ENCODE peak calls at places on chromosomes 6 and 20, in eight cellular contexts. N is esophagus squamous epithelium, Y is A549, B is heart left ventricle, U is NB4, P is adrenal gland, F is uterus, R is GM12891. Z is an unnamed sample.

GRCh38 chr6:17585766-17586502 is 14.2 kb upstream of the FAM8A1 start:
- DNase-seq in U (peak; percentile 38), B (no peak), N (no peak), P (no peak), Y (peak; percentile 72), F (no peak), R (no peak), Z (no peak)

GRCh38 chr6:86969573-86969972 is 32.2 kb downstream of the HTR1E start:
- DNase-seq in Y (peak; percentile 8), U (no peak), N (no peak), B (no peak), P (no peak), R (no peak), F (no peak), Z (no peak)

GRCh38 chr6:55617272-55617671 is 38.3 kb upstream of the HMGCLL1 start:
- DNase-seq in F (no peak), R (no peak), P (no peak), U (peak; percentile 51), Y (peak; percentile 32), N (no peak), B (no peak), Z (peak; percentile 2)

GRCh38 chr6:135306740-135307420 is 125.8 kb downstream of the MYB start:
- DNase-seq in Y (no peak), N (no peak), U (peak; percentile 96), B (no peak), R (no peak), F (no peak), P (no peak), Z (no peak)

GRCh38 chr6:44674226-44675155 is 287.0 kb downstream of the CDC5L start:
- DNase-seq in Y (no peak), R (no peak), U (no peak), F (no peak), B (no peak), N (no peak), P (no peak), Z (no peak)

GRCh38 chr20:32599783-32600340 is 14.7 kb upstream of the NOL4L start:
- DNase-seq in N (no peak), B (no peak), P (peak; percentile 36), F (no peak), U (no peak), Y (no peak), R (no peak), Z (no peak)

GRCh38 chr6:21666788-21667681 is 73.5 kb downstream of the SOX4 start:
- DNase-seq in U (no peak), Y (no peak), R (no peak), B (peak; percentile 26), P (no peak), F (peak; percentile 26), N (no peak), Z (no peak)

GRCh38 chr6:47161176-47161687 is 119.1 kb upstream of the ADGRF1 start:
- DNase-seq in P (no peak), Y (peak; percentile 60), R (no peak), U (peak; percentile 83), B (no peak), N (no peak), F (no peak), Z (peak; percentile 51)

GRCh38 chr6:699319-699718 is 6.4 kb upstream of the EXOC2 start:
- DNase-seq in N (no peak), B (no peak), U (no peak), F (no peak), P (no peak), Y (no peak), R (no peak), Z (no peak)

DNA sequence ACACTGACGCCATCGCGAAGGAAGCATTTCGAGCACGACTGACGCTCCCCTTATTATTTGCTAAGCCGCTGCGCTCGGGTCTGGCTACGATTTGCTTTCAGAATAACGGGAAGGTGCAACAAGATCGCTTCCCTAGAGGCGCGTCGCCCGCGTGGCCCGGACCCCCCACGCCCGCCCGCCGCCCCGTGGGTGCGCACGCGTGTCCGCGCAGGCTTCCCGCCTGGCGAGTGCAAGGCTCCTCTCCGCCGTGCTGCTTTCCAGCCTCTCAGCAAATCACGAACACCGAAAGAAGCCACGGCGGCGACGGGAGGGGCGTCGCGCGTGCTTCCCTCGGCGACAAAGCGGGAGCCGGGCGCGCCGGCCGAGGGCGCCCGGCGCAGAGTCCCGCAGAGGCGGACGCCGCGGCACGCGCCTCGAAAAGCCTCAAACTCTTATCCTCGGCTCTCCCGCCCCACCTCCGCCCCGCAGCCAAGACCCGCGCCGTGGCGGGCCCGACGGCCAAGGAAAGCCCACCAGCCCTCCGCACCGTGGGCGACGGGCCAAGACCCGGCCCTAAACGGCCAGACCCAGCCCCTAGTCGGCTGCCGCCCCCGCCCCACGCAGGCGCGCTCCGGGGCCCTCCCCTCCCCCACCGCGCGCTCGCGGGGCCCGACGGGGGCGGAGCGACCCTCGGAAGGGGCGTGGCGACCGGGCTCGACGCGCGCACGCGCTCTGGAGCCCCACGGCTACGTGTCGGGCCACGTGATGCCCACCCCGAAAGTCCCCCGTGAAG is 987 bp upstream of the QKI start:
- DNase-seq in F (peak; percentile 92), P (peak; percentile 92), Y (peak; percentile 87), R (peak; percentile 89), N (peak; percentile 24), U (peak; percentile 89), B (peak; percentile 94), Z (no peak)
- TF ChIP-seq POLR2A in F (peak; percentile 88), P (peak; percentile 83), Y (peak; percentile 46), R (peak; percentile 18), N (peak; percentile 89), U (peak; percentile 80), B (no peak), Z (peak; percentile 4)

DNA sequence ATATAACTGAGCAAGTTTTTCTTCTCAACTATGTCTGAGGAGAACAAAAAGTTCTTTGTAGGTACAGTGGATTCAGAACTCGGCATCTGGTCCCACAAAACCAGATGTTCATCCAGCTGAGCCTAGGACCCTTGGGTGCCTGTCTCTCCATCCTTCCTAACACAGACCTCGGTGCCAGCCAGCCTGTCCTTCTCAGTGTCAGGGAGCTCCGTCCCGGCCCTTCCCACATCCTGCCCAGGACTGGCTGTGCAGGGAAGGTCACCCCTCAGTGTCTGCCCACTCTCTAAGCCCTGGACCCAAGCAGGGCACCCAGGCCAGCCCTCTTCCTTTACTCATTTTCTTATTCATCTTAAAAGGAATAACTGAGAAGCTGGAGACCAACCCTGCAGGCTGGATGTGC is 32.0 kb upstream of the AGPAT4 start:
- DNase-seq in F (no peak), P (no peak), Y (no peak), U (no peak), B (no peak), R (no peak), N (no peak), Z (no peak)
- TF ChIP-seq POLR2A in F (no peak), P (no peak), Y (no peak), U (no peak), B (no peak), R (no peak), N (no peak), Z (no peak)

GRCh38 chr6:81853975-81854374 is 101.5 kb upstream of the TENT5A start:
- DNase-seq in R (no peak), F (no peak), B (no peak), N (no peak), U (no peak), Y (no peak), P (no peak), Z (no peak)
- TF ChIP-seq POLR2A in R (no peak), F (no peak), B (no peak), N (no peak), U (no peak), Y (no peak), P (no peak), Z (no peak)

GRCh38 chr20:57389695-57390603 is 1.2 kb upstream of the RBM38 start:
- DNase-seq in P (peak; percentile 22), R (no peak), U (peak; percentile 40), Y (no peak), F (peak; percentile 23), B (peak; percentile 43), N (no peak), Z (no peak)
- TF ChIP-seq POLR2A in P (no peak), R (peak; percentile 46), U (no peak), Y (no peak), F (no peak), B (no peak), N (no peak), Z (no peak)

DNA sequence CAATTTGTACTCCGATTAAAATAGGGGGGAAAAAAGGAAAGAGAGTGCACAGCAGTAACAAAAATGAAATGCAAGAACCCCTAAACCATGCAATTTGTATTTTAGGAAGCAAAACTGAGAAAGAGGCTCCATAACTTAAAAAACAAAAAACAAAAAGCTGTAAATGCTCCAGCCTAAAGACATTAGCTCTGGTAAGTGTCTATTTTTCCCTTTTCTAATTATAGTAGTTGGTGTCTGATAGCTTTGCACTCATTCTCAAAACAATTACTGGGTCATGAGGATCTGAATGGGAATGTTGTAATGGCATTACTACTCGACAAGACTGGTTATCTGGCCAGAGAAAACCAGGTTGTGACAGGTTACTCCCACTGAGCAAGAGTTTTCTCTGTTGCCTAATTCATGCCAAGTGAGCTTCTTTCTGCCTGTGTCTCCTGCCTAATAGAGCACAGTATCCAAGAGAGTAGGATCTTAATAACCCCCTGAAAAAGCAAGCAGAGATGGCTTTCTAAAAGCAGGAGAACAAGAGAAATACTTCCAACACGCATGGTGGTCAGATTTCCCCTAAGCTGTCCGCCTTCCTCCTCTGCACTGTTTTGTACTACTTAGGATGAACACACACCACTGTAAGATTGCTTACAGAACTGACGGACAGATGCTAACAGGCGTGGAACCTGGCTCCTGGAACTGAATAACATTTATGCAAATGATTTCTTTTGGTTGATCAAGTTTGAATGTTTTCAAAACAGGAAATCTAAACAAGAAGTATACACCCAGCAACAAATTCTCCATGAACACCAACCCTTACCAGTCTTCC is 86.4 kb downstream of the FKBP5 start:
- DNase-seq in P (no peak), B (no peak), R (no peak), F (no peak), Y (no peak), N (no peak), U (peak; percentile 70), Z (no peak)
- TF ChIP-seq POLR2A in P (no peak), B (no peak), R (no peak), F (peak; percentile 10), Y (no peak), N (peak; percentile 49), U (no peak), Z (no peak)

GRCh38 chr20:36467076-36467999 is 74.0 kb upstream of the MYL9 start:
- DNase-seq in F (peak; percentile 33), R (peak; percentile 41), Y (peak; percentile 65), N (no peak), U (no peak), P (peak; percentile 59), B (peak; percentile 79), Z (peak; percentile 70)
- TF ChIP-seq POLR2A in F (no peak), R (no peak), Y (no peak), N (no peak), U (no peak), P (no peak), B (no peak), Z (no peak)